ENCODE peak calls at places on chromosome 3, in five cellular contexts. K is A549, C is astrocyte, J is psoas muscle, A is pancreas. Q is an unnamed sample.

GRCh38 chr3:23213813-23214212 is 10.7 kb downstream of the UBE2E2 start:
- DNase-seq in A (no peak), C (no peak), J (no peak), K (no peak), Q (no peak)

GRCh38 chr3:39497753-39498152 is 30.3 kb downstream of the MOBP start:
- DNase-seq in A (no peak), C (no peak), K (no peak), J (no peak), Q (no peak)

GRCh38 chr3:177554900-177555759 is 357.8 kb upstream of the TBL1XR1 start:
- DNase-seq in A (no peak), J (no peak), C (peak; percentile 87), K (no peak), Q (peak; percentile 86)

GRCh38 chr3:137263982-137264777 is 306.4 kb downstream of the IL20RB start:
- DNase-seq in K (no peak), C (no peak), A (no peak), J (peak; percentile 49), Q (no peak)

GRCh38 chr3:99373088-99373875 is 265.1 kb upstream of the COL8A1 start:
- DNase-seq in K (no peak), A (no peak), C (peak; percentile 82), J (no peak), Q (peak; percentile 51)

GRCh38 chr3:97720417-97720816 is 44.1 kb upstream of the ARL6 start:
- DNase-seq in J (peak; percentile 44), K (no peak), A (no peak), C (no peak), Q (no peak)

GRCh38 chr3:86180696-86181095 is 810.3 kb downstream of the VGLL3 start:
- DNase-seq in C (no peak), K (peak; percentile 3), J (no peak), A (no peak), Q (no peak)

GRCh38 chr3:49108346-49108745 is 3.8 kb upstream of the QARS1 start:
- DNase-seq in A (no peak), C (no peak), K (no peak), J (no peak), Q (no peak)

GRCh38 chr3:13851091-13851849 is 28.6 kb downstream of the WNT7A start:
- DNase-seq in A (no peak), K (no peak), J (no peak), C (no peak), Q (no peak)

GRCh38 chr3:139934557-139935070 is 371 bp upstream of the CLSTN2 start:
- DNase-seq in C (peak; percentile 40), K (peak; percentile 22), J (peak; percentile 82), A (peak; percentile 73), Q (no peak)

GRCh38 chr3:120762575-120762974 is 20.0 kb downstream of the GTF2E1 start:
- DNase-seq in C (peak; percentile 39), J (no peak), K (no peak), A (no peak), Q (no peak)

GRCh38 chr3:104460477-104461406 is 906.0 kb upstream of the ALCAM start:
- DNase-seq in J (no peak), A (no peak), C (peak; percentile 62), K (no peak), Q (peak; percentile 80)

GRCh38 chr3:20121088-20121487 is 64.9 kb downstream of the SGO1 start:
- DNase-seq in K (no peak), C (no peak), A (no peak), J (no peak), Q (peak; percentile 9)

GRCh38 chr3:90184861-90185260 is 1077.4 kb downstream of the EPHA3 start:
- DNase-seq in J (no peak), K (no peak), A (no peak), C (peak; percentile 43), Q (peak; percentile 8)

GRCh38 chr3:21876742-21877141 is 125.7 kb upstream of the ZNF385D start:
- DNase-seq in A (no peak), K (no peak), J (no peak), C (no peak), Q (no peak)

GRCh38 chr3:2872884-2873283 is 237.3 kb downstream of the IL5RA start:
- DNase-seq in C (no peak), K (no peak), J (no peak), A (no peak), Q (no peak)

GRCh38 chr3:108311797-108312196 is 15.4 kb downstream of the HHLA2 start:
- DNase-seq in K (no peak), A (no peak), J (no peak), C (no peak), Q (no peak)

GRCh38 chr3:195616681-195617080 is 32.9 kb upstream of the APOD start:
- DNase-seq in C (no peak), A (no peak), J (no peak), K (no peak), Q (no peak)

GRCh38 chr3:67380118-67380517 is 274.3 kb downstream of the SUCLG2 start:
- DNase-seq in A (no peak), K (no peak), J (no peak), C (no peak), Q (no peak)

GRCh38 chr3:179179979-179180758 is 32.0 kb downstream of the PIK3CA start:
- DNase-seq in C (peak; percentile 49), A (no peak), J (no peak), K (no peak), Q (peak; percentile 25)

GRCh38 chr3:197810901-197811300 is 19.8 kb downstream of the LRCH3 start:
- DNase-seq in C (peak; percentile 46), K (no peak), A (no peak), J (no peak), Q (no peak)

GRCh38 chr3:94460914-94461313 is 398.1 kb downstream of the NSUN3 start:
- DNase-seq in C (no peak), A (no peak), J (no peak), K (no peak), Q (peak; percentile 14)

GRCh38 chr3:193922034-193922774 is 213.7 kb upstream of the HES1 start:
- DNase-seq in K (no peak), C (no peak), A (no peak), J (no peak), Q (no peak)

GRCh38 chr3:9715764-9716437 is 12.3 kb downstream of the CPNE9 start:
- DNase-seq in K (peak; percentile 86), J (peak; percentile 78), C (peak; percentile 82), A (peak; percentile 83), Q (peak; percentile 96)

GRCh38 chr3:39166134-39166710 is 12.8 kb upstream of the CSRNP1 start:
- DNase-seq in C (peak; percentile 89), J (no peak), A (peak; percentile 5), K (no peak), Q (peak; percentile 88)

GRCh38 chr3:153633407-153633806 is 471.4 kb downstream of the RAP2B start:
- DNase-seq in C (no peak), A (no peak), K (no peak), J (no peak), Q (no peak)

GRCh38 chr3:189771842-189772494 is 140.8 kb downstream of the TP63 start:
- DNase-seq in K (no peak), A (no peak), J (no peak), C (peak; percentile 12), Q (no peak)

GRCh38 chr3:189776163-189776824 is 145.1 kb downstream of the TP63 start:
- DNase-seq in C (no peak), K (no peak), A (no peak), J (no peak), Q (no peak)

GRCh38 chr3:189772584-189772983 is 141.4 kb downstream of the TP63 start:
- DNase-seq in C (peak; percentile 76), A (no peak), J (no peak), K (no peak), Q (peak; percentile 74)

GRCh38 chr3:189778340-189778950 is 147.3 kb downstream of the TP63 start:
- DNase-seq in A (no peak), K (no peak), C (no peak), J (no peak), Q (no peak)

GRCh38 chr3:189773056-189773455 is 141.9 kb downstream of the TP63 start:
- DNase-seq in J (no peak), C (peak; percentile 84), A (no peak), K (no peak), Q (peak; percentile 89)
- TF ChIP-seq CTCF in J (no peak), C (no peak), A (no peak), K (no peak), Q (no peak)

GRCh38 chr3:111765136-111765535 is 93.9 kb upstream of the PHLDB2 start:
- DNase-seq in K (no peak), J (no peak), A (no peak), C (no peak), Q (no peak)

GRCh38 chr3:111762535-111762934 is 96.5 kb upstream of the PHLDB2 start:
- DNase-seq in K (no peak), C (peak; percentile 86), A (no peak), J (no peak), Q (peak; percentile 77)

GRCh38 chr3:111763968-111764367 is 95.1 kb upstream of the PHLDB2 start:
- DNase-seq in K (no peak), C (peak; percentile 76), A (no peak), J (no peak), Q (peak; percentile 90)

GRCh38 chr3:111763101-111763500 is 96.0 kb upstream of the PHLDB2 start:
- DNase-seq in A (no peak), C (peak; percentile 73), K (no peak), J (no peak), Q (peak; percentile 60)

GRCh38 chr3:111764645-111765091 is 94.4 kb upstream of the PHLDB2 start:
- DNase-seq in C (peak; percentile 42), K (no peak), J (no peak), A (no peak), Q (peak; percentile 76)
- TF ChIP-seq CTCF in C (no peak), K (peak; percentile 48), J (no peak), A (no peak), Q (peak; percentile 32)

DNA sequence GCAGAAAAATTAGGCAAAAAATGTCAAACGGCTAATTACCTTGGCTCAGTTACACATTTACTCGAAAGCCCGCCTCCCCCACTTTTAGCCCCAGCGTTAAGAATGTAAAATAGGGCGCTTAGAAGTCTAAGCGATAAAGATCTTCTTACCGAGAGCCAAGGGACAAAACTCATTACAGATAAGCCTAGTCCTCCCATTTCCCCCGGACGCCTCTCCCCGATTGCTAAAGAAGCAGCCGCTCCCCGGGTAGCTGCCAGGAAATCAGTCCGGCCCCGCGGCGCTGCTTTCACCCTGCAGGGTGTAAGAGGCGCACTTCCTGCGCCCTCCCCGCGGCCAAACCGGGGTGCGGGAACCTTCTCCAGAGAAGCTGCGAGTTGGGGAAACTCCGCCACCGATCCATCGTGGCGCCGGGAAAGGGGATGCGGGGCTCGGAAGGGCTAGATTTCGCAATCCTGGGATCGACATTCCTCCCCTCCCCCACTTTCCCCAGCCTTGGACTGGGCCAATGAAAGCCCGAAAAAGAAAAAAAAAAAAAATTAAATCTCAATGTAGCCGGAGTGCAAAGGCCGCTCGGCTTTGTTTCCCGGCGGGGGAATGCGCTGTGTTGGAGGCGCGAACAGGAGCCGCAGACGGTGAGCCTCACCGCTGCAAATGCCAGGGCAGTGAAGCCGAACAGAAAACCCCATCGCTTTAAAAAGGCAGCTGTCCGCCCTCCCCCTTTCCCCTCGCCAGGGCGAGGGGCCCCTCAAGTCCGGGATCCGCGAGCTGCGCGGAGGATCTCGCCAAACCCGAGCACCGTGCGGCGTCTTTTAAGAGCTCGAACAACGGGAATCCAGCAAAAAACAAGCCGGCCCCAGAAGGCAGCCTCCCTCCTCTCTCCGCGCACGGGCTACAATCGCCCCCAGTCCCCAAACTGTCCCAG is 658 bp upstream of the PTPRG start:
- DNase-seq in A (peak; percentile 78), J (peak; percentile 92), C (peak; percentile 70), K (peak; percentile 57), Q (peak; percentile 87)
- TF ChIP-seq CTCF in A (no peak), J (peak; percentile 29), C (no peak), K (no peak), Q (peak; percentile 15)

DNA sequence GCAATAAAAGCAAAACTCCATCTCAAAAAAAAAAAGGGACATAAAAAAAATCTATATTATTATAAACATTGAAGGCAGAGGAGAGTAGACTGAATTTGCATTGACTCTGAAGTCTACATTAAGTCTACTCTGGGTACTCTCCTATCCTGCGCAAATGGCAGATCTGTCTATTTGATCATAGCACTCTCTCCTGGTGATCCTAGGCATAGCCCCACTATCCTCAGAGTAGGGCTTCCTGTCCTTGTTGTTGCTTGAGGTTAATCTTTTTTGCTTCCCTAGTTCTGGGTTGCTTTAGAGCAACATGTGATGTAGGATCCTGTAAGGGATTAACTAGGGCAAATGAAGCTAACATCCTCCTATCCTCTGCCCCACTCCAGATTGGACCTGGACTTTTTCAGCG is 82.1 kb upstream of the LRRFIP2 start:
- DNase-seq in C (no peak), K (no peak), A (no peak), J (no peak), Q (no peak)
- TF ChIP-seq CTCF in C (peak; percentile 17), K (no peak), A (no peak), J (no peak), Q (no peak)